ENCODE peak calls at places on chromosome 12, in five cellular contexts. Z, N, R, A and Q are unnamed samples.
A peak's percentile ranks its signal among the peaks of the same experiment; 100 is the strongest.

GRCh38 chr12:24778486-24779304 is 170.2 kb downstream of the BCAT1 start:
- DNase-seq in Z (no peak), N (no peak), R (no peak), A (peak; percentile 61), Q (no peak)

GRCh38 chr12:123150804-123151678 is at the start of gene PITPNM2:
- DNase-seq in Z (peak; percentile 69), N (peak; percentile 73), R (no peak), A (peak; percentile 90), Q (peak; percentile 51)

GRCh38 chr12:27870939-27871338 is 90.9 kb upstream of the MANSC4 start:
- DNase-seq in Z (no peak), N (no peak), R (no peak), A (peak; percentile 52), Q (no peak)

GRCh38 chr12:54287316-54288157 is 7.0 kb downstream of the HNRNPA1 start:
- DNase-seq in Z (no peak), N (no peak), R (no peak), A (no peak), Q (no peak)

GRCh38 chr12:78697817-78698415 is 166.7 kb upstream of the SYT1 start:
- DNase-seq in Z (no peak), N (no peak), R (no peak), A (no peak), Q (no peak)

GRCh38 chr12:125192690-125193221 is 127.5 kb downstream of the AACS start:
- DNase-seq in Z (no peak), N (no peak), R (no peak), A (no peak), Q (no peak)

GRCh38 chr12:53096089-53096741 is 1.3 kb upstream of the IGFBP6 start:
- DNase-seq in Z (no peak), N (peak; percentile 88), R (peak; percentile 88), A (peak; percentile 93), Q (peak; percentile 94)

GRCh38 chr12:29317556-29318363 is 63.2 kb downstream of the ERGIC2 start:
- DNase-seq in Z (peak; percentile 59), N (no peak), R (peak; percentile 24), A (peak; percentile 69), Q (no peak)

GRCh38 chr12:68960162-68960501 is 27.2 kb upstream of the CPM start:
- DNase-seq in Z (no peak), N (no peak), R (no peak), A (no peak), Q (no peak)

GRCh38 chr12:38664661-38665269 is 240.6 kb downstream of the CPNE8 start:
- DNase-seq in Z (no peak), N (no peak), R (no peak), A (no peak), Q (no peak)

GRCh38 chr12:43692064-43692463 is 66.5 kb downstream of the PUS7L start:
- DNase-seq in Z (no peak), N (no peak), R (no peak), A (peak; percentile 35), Q (no peak)

GRCh38 chr12:98911396-98911795 is 266.3 kb downstream of the APAF1 start:
- DNase-seq in Z (no peak), N (no peak), R (no peak), A (no peak), Q (no peak)

GRCh38 chr12:106074361-106074705 is 64.4 kb downstream of the NUAK1 start:
- DNase-seq in Z (no peak), N (no peak), R (no peak), A (no peak), Q (no peak)

GRCh38 chr12:91722072-91722471 is 423.6 kb downstream of the BTG1 start:
- DNase-seq in Z (no peak), N (no peak), R (no peak), A (no peak), Q (no peak)

GRCh38 chr12:101696477-101697196 is 803 bp upstream of the CHPT1 start:
- DNase-seq in Z (no peak), N (peak; percentile 44), R (peak; percentile 54), A (peak; percentile 6), Q (peak; percentile 64)

GRCh38 chr12:115440438-115440837 is 756.5 kb upstream of the TBX3 start:
- DNase-seq in Z (no peak), N (no peak), R (no peak), A (peak; percentile 69), Q (no peak)

GRCh38 chr12:94879542-94879941 is 124.0 kb downstream of the NDUFA12 start:
- DNase-seq in Z (no peak), N (no peak), R (no peak), A (peak; percentile 35), Q (no peak)

GRCh38 chr12:5267603-5268423 is 164.1 kb upstream of the NTF3 start:
- DNase-seq in Z (no peak), N (no peak), R (no peak), A (no peak), Q (no peak)

GRCh38 chr12:20210795-20211194 is 157.5 kb upstream of the PDE3A start:
- DNase-seq in Z (no peak), N (no peak), R (no peak), A (no peak), Q (no peak)

GRCh38 chr12:120240495-120240833 is 25.1 kb downstream of the PXN start:
- DNase-seq in Z (no peak), N (no peak), R (no peak), A (no peak), Q (no peak)

GRCh38 chr12:98228619-98229538 is 286.5 kb upstream of the TMPO start:
- DNase-seq in Z (no peak), N (no peak), R (no peak), A (no peak), Q (no peak)

GRCh38 chr12:71955946-71956345 is 17.3 kb downstream of the TPH2 start:
- DNase-seq in Z (no peak), N (no peak), R (no peak), A (peak; percentile 15), Q (no peak)

GRCh38 chr12:130646690-130647089 is 69.4 kb downstream of the RIMBP2 start:
- DNase-seq in Z (no peak), N (no peak), R (no peak), A (no peak), Q (no peak)

GRCh38 chr12:15164997-15165659 is 56.1 kb downstream of the RERG start:
- DNase-seq in Z (no peak), N (peak; percentile 68), R (no peak), A (no peak), Q (peak; percentile 82)

GRCh38 chr12:52525661-52526499 is 5.7 kb upstream of the KRT5 start:
- DNase-seq in Z (no peak), N (no peak), R (no peak), A (no peak), Q (peak; percentile 32)

GRCh38 chr12:45536254-45536653 is 193.3 kb upstream of the ARID2 start:
- DNase-seq in Z (no peak), N (no peak), R (no peak), A (no peak), Q (no peak)

GRCh38 chr12:83003026-83003425 is 316.3 kb downstream of the TMTC2 start:
- DNase-seq in Z (no peak), N (no peak), R (no peak), A (no peak), Q (no peak)

GRCh38 chr12:83010169-83010804 is 323.6 kb downstream of the TMTC2 start:
- DNase-seq in Z (no peak), N (no peak), R (no peak), A (no peak), Q (no peak)

GRCh38 chr12:83008703-83009102 is 322.0 kb downstream of the TMTC2 start:
- DNase-seq in Z (no peak), N (no peak), R (no peak), A (no peak), Q (no peak)

GRCh38 chr12:83005534-83006197 is 319.0 kb downstream of the TMTC2 start:
- DNase-seq in Z (no peak), N (no peak), R (no peak), A (no peak), Q (no peak)
- H3K9me3 ChIP-seq in Z (no peaks in the 10 kb centered on the region), N (no peaks in the 10 kb centered on the region), R (peaks cover 10% of the 10 kb centered on the region), A (peaks cover 13% of the 10 kb centered on the region), Q (no peaks in the 10 kb centered on the region)

GRCh38 chr12:34401659-34402227 is 379.4 kb downstream of the ALG10 start:
- DNase-seq in Z (no peak), N (peak; percentile 3), R (no peak), A (no peak), Q (peak; percentile 8)
- H3K9me3 ChIP-seq in Z (no peaks in the 10 kb centered on the region), N (no peaks in the 10 kb centered on the region), R (peaks cover 4% of the 10 kb centered on the region), A (peaks cover 2% of the 10 kb centered on the region), Q (peaks cover 68% of the 10 kb centered on the region)

GRCh38 chr12:122142857-122143256 is 31.2 kb downstream of the IL31 start:
- DNase-seq in Z (no peak), N (no peak), R (no peak), A (no peak), Q (no peak)

GRCh38 chr12:122140467-122141257 is 33.4 kb downstream of the IL31 start:
- DNase-seq in Z (no peak), N (no peak), R (no peak), A (no peak), Q (no peak)

GRCh38 chr12:122139941-122140340 is 34.1 kb downstream of the IL31 start:
- DNase-seq in Z (no peak), N (no peak), R (no peak), A (no peak), Q (no peak)

GRCh38 chr12:122144885-122145284 is 29.1 kb downstream of the IL31 start:
- DNase-seq in Z (no peak), N (no peak), R (no peak), A (no peak), Q (no peak)

GRCh38 chr12:122141911-122142725 is 31.9 kb downstream of the IL31 start:
- DNase-seq in Z (no peak), N (no peak), R (no peak), A (no peak), Q (no peak)
- H3K9me3 ChIP-seq in Z (no peaks in the 10 kb centered on the region), N (no peaks in the 10 kb centered on the region), R (no peaks in the 10 kb centered on the region), A (no peaks in the 10 kb centered on the region), Q (no peaks in the 10 kb centered on the region)

DNA sequence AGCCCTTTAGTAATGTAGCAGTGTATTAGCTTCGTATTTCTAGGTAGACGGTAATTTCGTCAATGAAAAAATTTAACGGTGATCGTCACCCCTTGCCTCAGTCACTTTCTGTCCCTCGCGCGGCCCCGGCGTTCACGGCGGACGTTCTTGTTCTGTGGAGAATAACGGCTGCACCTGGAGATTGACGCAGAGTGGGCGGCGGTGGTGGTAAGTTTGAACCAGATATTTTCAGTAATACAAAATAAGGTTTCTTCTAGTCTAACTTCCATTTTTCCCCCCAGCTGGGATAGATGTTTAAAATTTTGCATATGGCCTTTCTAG is 341 bp downstream of the ZNF10 start:
- DNase-seq in Z (peak; percentile 71), N (peak; percentile 52), R (peak; percentile 43), A (peak; percentile 56), Q (peak; percentile 73)
- H3K9me3 ChIP-seq in Z (peaks cover 24% of the 10 kb centered on the region), N (peaks cover 3% of the 10 kb centered on the region), R (peaks cover 54% of the 10 kb centered on the region), A (peaks cover 51% of the 10 kb centered on the region), Q (peaks cover 48% of the 10 kb centered on the region)

DNA sequence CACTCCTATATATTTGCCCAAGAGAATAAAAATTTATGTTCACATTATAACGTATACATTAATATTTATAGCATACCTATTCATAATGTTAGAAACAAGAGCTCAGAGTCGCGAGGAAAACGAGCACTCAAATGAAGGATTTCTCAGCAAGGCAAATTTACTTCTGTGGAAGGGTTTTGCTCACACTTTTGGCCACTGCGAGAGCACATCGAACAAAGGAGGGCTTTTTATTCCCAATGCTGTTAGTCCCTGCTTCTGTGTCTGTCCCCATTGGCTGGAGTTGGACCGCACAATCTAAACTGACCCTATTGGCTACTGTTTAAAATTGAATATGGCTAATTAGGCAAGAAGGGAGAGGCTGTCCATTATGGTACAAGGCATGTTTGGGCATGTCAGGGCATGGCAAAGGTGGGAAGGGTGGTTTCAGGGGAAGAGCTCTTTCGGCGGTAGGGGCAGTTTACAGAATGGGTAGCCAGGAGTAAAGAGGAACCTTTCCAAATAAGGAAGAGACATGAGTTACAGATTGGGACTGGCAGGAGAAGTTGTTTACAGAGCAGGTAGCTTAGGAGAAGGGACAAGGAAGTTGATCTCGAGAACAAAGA is 702.9 kb downstream of the TRHDE start:
- DNase-seq in Z (no peak), N (no peak), R (no peak), A (no peak), Q (no peak)
- H3K9me3 ChIP-seq in Z (no peaks in the 10 kb centered on the region), N (no peaks in the 10 kb centered on the region), R (no peaks in the 10 kb centered on the region), A (peaks cover 12% of the 10 kb centered on the region), Q (no peaks in the 10 kb centered on the region)